ENCODE peak calls at places on chromosomes 3 and 15, in seven cellular contexts. V, I, Y, N, Z, H and C are unnamed samples. For H3K4me1, the result is how much of the 10 kb centered on the place peaks cover.

GRCh38 chr3:180595536-180595935 is 6.4 kb upstream of the TTC14 start:
- DNase-seq in V (no peak), I (no peak), Y (no peak), N (no peak), Z (no peak), H (no peak), C (no peak)

GRCh38 chr3:38137615-38138346 is 680 bp upstream of the MYD88 start:
- DNase-seq in V (no peak), I (no peak), Y (peak), N (peak), Z (no peak), H (no peak), C (peak)

GRCh38 chr15:25059698-25060471 is 105.1 kb downstream of the SNRPN start:
- DNase-seq in V (no peak), I (no peak), Y (no peak), N (peak), Z (no peak), H (no peak), C (no peak)

GRCh38 chr3:64715211-64715982 is 27.6 kb upstream of the ADAMTS9 start:
- DNase-seq in V (no peak), I (no peak), Y (no peak), N (no peak), Z (no peak), H (no peak), C (no peak)

GRCh38 chr3:98705212-98705611 is 57.9 kb upstream of the ST3GAL6 start:
- DNase-seq in V (no peak), I (no peak), Y (no peak), N (no peak), Z (no peak), H (no peak), C (no peak)

GRCh38 chr3:66253790-66254620 is 33.2 kb downstream of the SLC25A26 start:
- DNase-seq in V (no peak), I (peak), Y (no peak), N (no peak), Z (no peak), H (no peak), C (no peak)

GRCh38 chr15:41332788-41333527 is at the start of gene NUSAP1:
- DNase-seq in V (no peak), I (peak), Y (no peak), N (peak), Z (peak), H (no peak), C (no peak)

GRCh38 chr3:41630708-41631107 is 331.2 kb downstream of the ULK4 start:
- DNase-seq in V (no peak), I (peak), Y (no peak), N (no peak), Z (no peak), H (no peak), C (no peak)

GRCh38 chr15:82999905-83000671 is 11.4 kb downstream of the C15orf40 start:
- DNase-seq in V (no peak), I (peak), Y (no peak), N (no peak), Z (peak), H (no peak), C (no peak)

GRCh38 chr3:122560680-122561079 is 3.4 kb downstream of the PARP9 start:
- DNase-seq in V (peak), I (peak), Y (peak), N (no peak), Z (peak), H (no peak), C (no peak)

GRCh38 chr3:111715911-111716523 is 120.9 kb upstream of the ZBED2 start:
- DNase-seq in V (peak), I (peak), Y (peak), N (no peak), Z (peak), H (no peak), C (no peak)

GRCh38 chr3:71062920-71063767 is 520.4 kb downstream of the FOXP1 start:
- DNase-seq in V (no peak), I (no peak), Y (no peak), N (no peak), Z (no peak), H (no peak), C (no peak)

GRCh38 chr3:52291508-52292181 is 4.0 kb downstream of the GLYCTK start:
- DNase-seq in V (no peak), I (no peak), Y (peak), N (no peak), Z (no peak), H (peak), C (peak)

GRCh38 chr3:65945480-65945879 is 93.2 kb downstream of the MAGI1 start:
- DNase-seq in V (no peak), I (no peak), Y (no peak), N (no peak), Z (no peak), H (no peak), C (no peak)

GRCh38 chr15:101277038-101277822 is at the start of gene SELENOS:
- DNase-seq in V (peak), I (peak), Y (peak), N (peak), Z (peak), H (peak), C (peak)
- TF ChIP-seq EP300 in V (no peak), I (no peak), Y (peak), N (peak), Z (no peak), H (no peak), C (no peak)

DNA sequence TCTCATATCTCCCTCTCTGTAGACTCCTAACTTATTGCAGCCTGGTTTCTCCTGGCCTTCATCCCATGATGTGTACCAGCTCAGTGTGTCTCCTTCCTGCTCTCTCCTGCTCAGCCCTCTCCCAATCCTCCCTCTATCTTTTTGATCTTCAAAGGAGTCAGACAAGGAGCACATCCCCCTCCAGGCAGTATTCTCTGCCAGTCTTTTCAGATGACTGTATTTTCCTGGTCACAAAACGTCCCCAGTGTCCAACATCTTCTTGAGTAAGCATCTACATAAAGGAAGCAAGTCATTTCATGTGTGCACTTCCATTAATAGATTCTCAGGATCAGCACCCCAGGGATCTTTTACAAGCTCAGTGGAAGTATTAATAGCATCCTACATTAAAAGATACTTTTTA is 148.9 kb upstream of the THBS1 start:
- DNase-seq in V (no peak), I (no peak), Y (no peak), N (no peak), Z (no peak), H (no peak), C (no peak)
- H3K4me1 ChIP-seq in V (under half), I (half or more), Y (under half), N (under half), Z (under half), H (under half), C (under half)

GRCh38 chr15:43239732-43240491 is 19.1 kb upstream of the EPB42 start:
- DNase-seq in V (no peak), I (peak), Y (no peak), N (no peak), Z (no peak), H (no peak), C (no peak)
- TF ChIP-seq EP300 in V (no peak), I (no peak), Y (no peak), N (no peak), Z (no peak), H (no peak), C (no peak)

DNA sequence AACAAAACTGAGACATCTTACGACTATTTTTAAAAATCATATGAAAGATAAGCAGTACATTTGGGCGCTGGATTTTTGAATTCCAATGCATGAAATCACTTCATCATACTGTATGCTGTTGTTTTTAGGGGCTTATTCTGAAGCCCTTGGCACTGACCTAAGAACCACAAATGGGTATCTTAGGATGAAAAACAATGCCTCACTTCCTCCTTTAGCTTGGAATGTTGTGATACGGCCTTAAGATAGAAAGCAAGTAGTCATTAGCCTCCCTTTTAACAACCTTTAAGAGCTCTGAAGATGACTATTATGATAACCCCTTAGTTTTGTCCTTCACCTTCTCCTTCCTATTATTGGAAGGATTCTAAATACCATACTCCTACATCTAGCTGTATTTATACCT is 289.8 kb downstream of the ARPP21 start:
- DNase-seq in V (no peak), I (no peak), Y (no peak), N (no peak), Z (no peak), H (no peak), C (no peak)
- H3K4me1 ChIP-seq in V (under half), I (under half), Y (under half), N (under half), Z (under half), H (under half), C (under half)

GRCh38 chr3:141526709-141527108 is 39.9 kb downstream of the RASA2 start:
- DNase-seq in V (no peak), I (no peak), Y (no peak), N (no peak), Z (no peak), H (no peak), C (no peak)
- TF ChIP-seq EP300 in V (no peak), I (no peak), Y (no peak), N (no peak), Z (no peak), H (no peak), C (no peak)

GRCh38 chr15:99472416-99473145 is 93.2 kb upstream of the MEF2A start:
- DNase-seq in V (no peak), I (peak), Y (no peak), N (no peak), Z (no peak), H (peak), C (no peak)
- H3K4me1 ChIP-seq in V (under half), I (under half), Y (under half), N (under half), Z (under half), H (under half), C (under half)

GRCh38 chr3:54846085-54846484 is 81.8 kb downstream of the LRTM1 start:
- DNase-seq in V (no peak), I (no peak), Y (no peak), N (no peak), Z (no peak), H (no peak), C (no peak)
- TF ChIP-seq EP300 in V (no peak), I (no peak), Y (no peak), N (no peak), Z (no peak), H (no peak), C (no peak)